ENCODE peak calls at places on chromosomes 1 and 21, in nine cellular contexts. O is OCI-LY7, R is SK-N-SH, M is adipocyte, U is heart right ventricle, Q is A549, I is left ventricle myocardium inferior, V is mucosa of descending colon, K is thoracic aorta. S is an unnamed sample.

GRCh38 chr1:240091614-240092300 is at the start of gene FMN2:
- DNase-seq in U (no peak), M (peak; percentile 85), V (no peak), K (no peak), R (peak; percentile 94), I (no peak), Q (peak; percentile 72), O (no peak), S (no peak)

GRCh38 chr1:167132306-167133010 is 38.6 kb downstream of the STYXL2 start:
- DNase-seq in V (no peak), K (no peak), U (no peak), I (no peak), O (no peak), Q (no peak), M (no peak), R (no peak), S (no peak)

GRCh38 chr1:235295902-235296350 is 32.1 kb downstream of the ARID4B start:
- DNase-seq in M (peak; percentile 28), I (no peak), R (no peak), Q (no peak), K (no peak), O (no peak), V (no peak), U (no peak), S (no peak)

GRCh38 chr1:153568367-153569099 is 2.9 kb upstream of the S100A2 start:
- DNase-seq in O (peak; percentile 74), I (peak; percentile 90), R (peak; percentile 92), U (peak; percentile 91), Q (peak; percentile 93), M (peak; percentile 97), V (peak; percentile 95), K (peak; percentile 60), S (peak; percentile 99)

GRCh38 chr1:110421159-110421777 is 13.8 kb upstream of the LAMTOR5 start:
- DNase-seq in K (no peak), V (no peak), I (no peak), U (no peak), Q (no peak), O (no peak), M (peak; percentile 52), R (no peak), S (no peak)

GRCh38 chr1:47262787-47263413 is 30.9 kb upstream of the TAL1 start:
- DNase-seq in Q (peak; percentile 48), U (peak; percentile 47), V (peak; percentile 80), I (no peak), O (peak; percentile 53), R (peak; percentile 55), M (peak; percentile 43), K (no peak), S (peak; percentile 28)

GRCh38 chr1:111565079-111565478 is 54.5 kb upstream of the RAP1A start:
- DNase-seq in U (no peak), M (peak; percentile 68), V (no peak), O (no peak), R (no peak), Q (no peak), K (no peak), I (no peak), S (no peak)

GRCh38 chr1:18249691-18250090 is 142.1 kb downstream of the IGSF21 start:
- DNase-seq in U (no peak), K (no peak), O (no peak), R (no peak), M (no peak), I (no peak), Q (no peak), V (no peak), S (no peak)

GRCh38 chr1:110637475-110637874 is 31.3 kb upstream of the KCNA2 start:
- DNase-seq in M (no peak), R (no peak), I (no peak), V (no peak), O (peak; percentile 58), Q (no peak), K (no peak), U (no peak), S (no peak)

GRCh38 chr21:25501996-25502665 is 105.2 kb downstream of the MRPL39 start:
- DNase-seq in I (no peak), Q (no peak), V (peak; percentile 9), U (no peak), O (no peak), K (no peak), R (no peak), M (no peak), S (no peak)

GRCh38 chr1:21334214-21335087 is 44.2 kb upstream of the ECE1 start:
- DNase-seq in K (peak; percentile 68), I (peak; percentile 72), V (peak; percentile 75), R (peak; percentile 59), O (peak; percentile 88), M (peak; percentile 85), Q (peak; percentile 65), U (peak; percentile 78), S (peak; percentile 95)

GRCh38 chr1:21335750-21336168 is 45.5 kb upstream of the ECE1 start:
- DNase-seq in I (no peak), V (no peak), U (no peak), R (peak; percentile 59), O (no peak), K (no peak), Q (no peak), M (peak; percentile 60), S (no peak)

GRCh38 chr1:21333824-21334213 is 43.6 kb upstream of the ECE1 start:
- DNase-seq in V (no peak), U (no peak), I (no peak), M (no peak), O (no peak), R (no peak), Q (no peak), K (no peak), S (no peak)

GRCh38 chr1:21337010-21337437 is 46.8 kb upstream of the ECE1 start:
- DNase-seq in O (no peak), K (no peak), U (no peak), I (no peak), M (peak; percentile 68), V (no peak), Q (no peak), R (no peak), S (peak; percentile 80)

DNA sequence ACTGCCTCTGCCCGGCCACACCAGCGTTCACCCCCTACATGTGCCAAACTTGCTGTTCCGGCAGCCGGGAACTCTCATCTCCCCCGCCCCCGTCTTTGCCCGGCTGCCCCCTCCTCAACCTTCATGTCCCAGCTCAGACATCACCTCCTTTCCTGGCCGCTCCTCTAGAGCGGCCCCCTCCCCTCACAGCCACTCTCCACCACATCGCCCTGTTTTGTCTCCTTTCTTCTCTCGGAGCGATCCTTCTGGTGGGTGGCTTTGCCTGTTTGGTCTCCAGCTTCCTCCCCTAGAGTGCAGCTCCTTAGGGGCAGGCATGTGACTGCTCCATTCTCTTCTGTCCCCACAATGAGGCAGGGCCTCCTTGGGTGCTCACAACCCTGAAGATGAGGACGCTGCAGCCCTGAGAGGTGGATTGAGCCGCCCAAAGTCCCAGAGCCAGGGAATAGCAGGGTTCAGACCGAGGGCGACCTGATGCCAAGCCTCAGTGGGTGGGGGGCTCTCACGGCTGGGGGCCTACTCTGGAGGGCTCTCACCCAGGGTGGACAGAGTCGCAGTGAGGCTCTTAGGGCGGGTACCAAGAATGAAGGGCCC is 44.9 kb upstream of the ECE1 start:
- DNase-seq in U (no peak), Q (no peak), I (no peak), O (no peak), R (no peak), V (no peak), K (no peak), M (no peak), S (no peak)
- H3K4me3 ChIP-seq in U (peak overlapping the region; percentile 19), Q (no peak overlapping the region), I (peak overlapping the region; percentile 51), O (peak overlapping the region; percentile 64), R (no peak overlapping the region), V (no peak overlapping the region), K (peak overlapping the region; percentile 69), M (peak overlapping the region; percentile 57), S (no peak overlapping the region)

GRCh38 chr1:223842784-223843183 is 3.0 kb downstream of the TP53BP2 start:
- DNase-seq in V (no peak), U (no peak), Q (no peak), K (no peak), I (no peak), O (no peak), R (no peak), M (no peak), S (no peak)

GRCh38 chr1:223844962-223845809 is 561 bp downstream of the TP53BP2 start:
- DNase-seq in K (no peak), U (peak; percentile 56), I (peak; percentile 58), M (peak; percentile 83), V (peak; percentile 61), O (peak; percentile 59), Q (peak; percentile 25), R (peak; percentile 30), S (peak; percentile 38)

GRCh38 chr1:223845810-223846667 is at the start of gene TP53BP2:
- DNase-seq in K (peak; percentile 36), R (peak; percentile 97), I (peak; percentile 90), V (peak; percentile 89), Q (peak; percentile 91), O (peak; percentile 85), U (peak; percentile 85), M (peak; percentile 95), S (peak; percentile 97)

GRCh38 chr1:223844521-223844961 is 1.2 kb downstream of the TP53BP2 start:
- DNase-seq in U (no peak), R (no peak), O (no peak), K (no peak), I (no peak), V (no peak), Q (no peak), M (peak; percentile 49), S (no peak)

DNA sequence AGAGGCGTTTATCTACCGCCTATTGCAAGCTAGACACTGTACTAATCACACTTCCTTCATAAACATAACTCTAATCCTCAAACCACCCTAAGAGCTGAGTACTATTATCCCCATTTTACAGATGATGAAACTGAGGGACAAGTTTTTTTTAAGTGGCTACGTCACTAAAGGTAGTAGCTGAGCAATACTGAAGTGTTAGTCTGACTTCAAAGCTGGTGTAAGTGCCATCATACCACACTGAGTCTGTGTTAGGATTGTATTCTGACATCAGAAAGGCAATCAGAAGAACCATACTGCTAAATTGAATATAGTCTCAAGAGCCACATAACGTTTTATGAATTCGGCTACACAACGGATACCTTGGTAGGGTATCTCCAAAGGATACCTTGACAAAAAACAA is 1.8 kb downstream of the TP53BP2 start:
- DNase-seq in K (no peak), U (no peak), O (no peak), V (no peak), M (peak; percentile 29), Q (no peak), I (no peak), R (no peak), S (no peak)
- H3K4me3 ChIP-seq in K (peak overlapping the region; percentile 88), U (peak overlapping the region; percentile 90), O (peak overlapping the region; percentile 80), V (no peak overlapping the region), M (peak overlapping the region; percentile 92), Q (peak overlapping the region; percentile 86), I (peak overlapping the region; percentile 93), R (peak overlapping the region; percentile 94), S (no peak overlapping the region)

DNA sequence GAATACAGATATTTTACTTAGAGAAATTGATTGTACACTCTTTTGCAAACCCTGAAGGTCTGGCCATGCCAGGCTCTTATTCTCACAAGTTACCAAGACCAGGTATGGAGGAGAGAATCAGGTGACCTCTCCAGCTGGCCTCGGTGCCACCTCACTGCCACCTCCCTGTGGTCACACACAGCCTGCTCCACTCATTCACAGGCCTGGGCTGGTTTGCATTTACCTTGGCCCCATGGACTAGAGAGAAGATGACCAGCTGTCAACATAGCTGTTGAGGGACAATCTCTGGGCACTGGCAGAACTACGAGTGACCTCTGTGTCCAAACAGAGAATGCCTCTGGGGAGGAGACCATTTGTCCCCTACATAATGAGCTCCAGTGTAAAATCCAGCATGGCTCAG is 291.2 kb upstream of the RUNX1 start:
- DNase-seq in O (peak; percentile 11), V (peak; percentile 44), R (no peak), U (no peak), K (no peak), M (no peak), Q (no peak), I (no peak), S (no peak)
- H3K4me3 ChIP-seq in O (no peak overlapping the region), V (no peak overlapping the region), R (no peak overlapping the region), U (no peak overlapping the region), K (no peak overlapping the region), M (no peak overlapping the region), Q (no peak overlapping the region), I (no peak overlapping the region), S (no peak overlapping the region)

GRCh38 chr21:42534901-42535378 is 21.3 kb downstream of the SLC37A1 start:
- DNase-seq in K (no peak), V (no peak), I (no peak), Q (no peak), M (no peak), U (no peak), O (peak; percentile 88), R (no peak), S (no peak)
- H3K4me3 ChIP-seq in K (no peak overlapping the region), V (no peak overlapping the region), I (no peak overlapping the region), Q (no peak overlapping the region), M (no peak overlapping the region), U (no peak overlapping the region), O (peak overlapping the region; percentile 80), R (no peak overlapping the region), S (no peak overlapping the region)

S was measured in lower leg skin.